ENCODE peak calls at places on chromosomes 5 and 9, in six cellular contexts. C, Z, D, O, J and A are unnamed samples.

GRCh38 chr5:148336704-148337435 is 1.5 kb downstream of the SPINK9 start:
- DNase-seq in C (no peak), Z (no peak), D (no peak), O (no peak), J (no peak), A (no peak)

GRCh38 chr5:59790399-59791130 is 103.0 kb downstream of the PDE4D start:
- DNase-seq in C (no peak), Z (no peak), D (no peak), O (no peak), J (peak), A (no peak)

GRCh38 chr9:123225374-123225813 is 43.0 kb downstream of the STRBP start:
- DNase-seq in C (peak), Z (no peak), D (peak), O (peak), J (peak), A (peak)

GRCh38 chr9:129995409-129996160 is 47.4 kb downstream of the FNBP1 start:
- DNase-seq in C (no peak), Z (no peak), D (no peak), O (no peak), J (no peak), A (no peak)

GRCh38 chr9:132288956-132289355 is 65.8 kb downstream of the SETX start:
- DNase-seq in C (no peak), Z (no peak), D (no peak), O (no peak), J (no peak), A (no peak)

GRCh38 chr5:78805-79149 is 13.2 kb upstream of the PLEKHG4B start:
- DNase-seq in C (no peak), Z (no peak), D (no peak), O (no peak), J (no peak), A (no peak)

GRCh38 chr9:115200711-115201505 is 83.0 kb upstream of the TNC start:
- DNase-seq in C (no peak), Z (no peak), D (no peak), O (no peak), J (no peak), A (no peak)

GRCh38 chr5:180592176-180592575 is 877 bp upstream of the SCGB3A1 start:
- DNase-seq in C (no peak), Z (no peak), D (no peak), O (no peak), J (no peak), A (no peak)

GRCh38 chr9:71741841-71742648 is 26.3 kb downstream of the CEMIP2 start:
- DNase-seq in C (no peak), Z (no peak), D (no peak), O (no peak), J (no peak), A (no peak)

GRCh38 chr5:33362915-33363314 is 77.8 kb upstream of the TARS1 start:
- DNase-seq in C (no peak), Z (no peak), D (no peak), O (no peak), J (no peak), A (no peak)

GRCh38 chr5:88672644-88673493 is 210.1 kb downstream of the MEF2C start:
- DNase-seq in C (no peak), Z (no peak), D (no peak), O (no peak), J (no peak), A (no peak)

GRCh38 chr9:68619636-68620035 is 79.0 kb upstream of the TMEM252 start:
- DNase-seq in C (no peak), Z (no peak), D (no peak), O (no peak), J (no peak), A (no peak)

GRCh38 chr5:7261049-7261448 is 134.9 kb upstream of the ADCY2 start:
- DNase-seq in C (no peak), Z (peak), D (no peak), O (no peak), J (peak), A (peak)

GRCh38 chr5:71601222-71602026 is 14.3 kb downstream of the MCCC2 start:
- DNase-seq in C (peak), Z (no peak), D (peak), O (peak), J (peak), A (peak)

GRCh38 chr5:14190194-14191164 is 47.3 kb downstream of the TRIO start:
- DNase-seq in C (no peak), Z (peak), D (no peak), O (no peak), J (no peak), A (peak)

GRCh38 chr9:110714314-110714713 is 45.7 kb downstream of the MUSK start:
- DNase-seq in C (no peak), Z (peak), D (no peak), O (no peak), J (no peak), A (no peak)